ENCODE peak calls at places on chromosomes 7 and 10, in nine cellular contexts. F is lung, C is Peyer's patch, Q is cardiac muscle cell, O is HCT116, T is neural progenitor cell, Y is GM12878, X is sigmoid colon, E is lower lobe of right lung. U is an unnamed sample. For H3K36me3 and H3K4me1, the result is how much of the 10 kb centered on the place peaks cover.

GRCh38 chr10:127534074-127534473 is 15.0 kb upstream of the NPS start:
- DNase-seq in Y (no peak), X (no peak), T (no peak), F (no peak), Q (no peak), O (no peak), C (no peak), E (no peak), U (no peak)

GRCh38 chr10:30818010-30818660 is 188.6 kb upstream of the LYZL2 start:
- DNase-seq in F (peak), O (no peak), X (peak), Q (peak), E (peak), C (no peak), T (no peak), Y (no peak), U (no peak)

GRCh38 chr7:122618603-122619189 is 80.2 kb downstream of the RNF133 start:
- DNase-seq in X (no peak), Q (no peak), F (no peak), Y (no peak), E (no peak), O (no peak), T (no peak), C (no peak), U (no peak)

GRCh38 chr10:119306514-119306951 is 99.2 kb downstream of the GRK5 start:
- DNase-seq in Y (peak), T (no peak), Q (no peak), E (no peak), F (no peak), O (no peak), X (no peak), C (no peak), U (no peak)

GRCh38 chr10:24132741-24133140 is 76.2 kb upstream of the KIAA1217 start:
- DNase-seq in X (no peak), Y (no peak), C (no peak), F (no peak), O (no peak), Q (peak), E (no peak), T (no peak), U (no peak)

GRCh38 chr7:35617076-35617475 is 77.9 kb downstream of the HERPUD2 start:
- DNase-seq in C (no peak), Q (peak), O (no peak), F (no peak), Y (no peak), T (no peak), E (no peak), X (no peak), U (no peak)

GRCh38 chr10:32616438-32616837 is 170.5 kb downstream of the CCDC7 start:
- DNase-seq in Q (no peak), T (no peak), Y (no peak), F (no peak), C (no peak), E (no peak), X (no peak), O (no peak), U (no peak)

GRCh38 chr10:17109475-17110207 is 20.0 kb downstream of the CUBN start:
- DNase-seq in X (no peak), F (no peak), C (no peak), Y (no peak), O (peak), Q (peak), E (no peak), T (no peak), U (no peak)

GRCh38 chr10:22253578-22253882 is 35.7 kb upstream of the EBLN1 start:
- DNase-seq in O (no peak), C (peak), F (peak), T (peak), Q (peak), E (peak), Y (no peak), X (no peak), U (no peak)

GRCh38 chr10:14063531-14064317 is 267.0 kb downstream of the FRMD4A start:
- DNase-seq in C (no peak), O (no peak), Q (peak), E (no peak), Y (no peak), T (no peak), X (peak), F (peak), U (no peak)

GRCh38 chr7:18550574-18550973 is 55.0 kb downstream of the HDAC9 start:
- DNase-seq in C (no peak), O (no peak), T (no peak), E (no peak), F (no peak), Q (no peak), Y (no peak), X (no peak), U (no peak)

GRCh38 chr10:113907166-113907565 is 52.7 kb downstream of the NHLRC2 start:
- DNase-seq in Q (peak), E (no peak), T (no peak), C (no peak), F (no peak), Y (no peak), O (no peak), X (no peak), U (no peak)

GRCh38 chr7:17626215-17626614 is 314.1 kb downstream of the SNX13 start:
- DNase-seq in Y (no peak), X (no peak), F (no peak), T (no peak), C (no peak), Q (no peak), E (no peak), O (no peak), U (no peak)

GRCh38 chr7:121276276-121276675 is 52.5 kb upstream of the WNT16 start:
- DNase-seq in Q (no peak), O (no peak), Y (no peak), T (no peak), F (no peak), X (no peak), C (no peak), E (no peak), U (no peak)

GRCh38 chr10:126062132-126063032 is 166.0 kb downstream of the FANK1 start:
- DNase-seq in C (no peak), O (peak), F (peak), Y (no peak), E (peak), X (peak), Q (peak), T (no peak), U (peak)

GRCh38 chr10:113496124-113496523 is 56.7 kb upstream of the HABP2 start:
- DNase-seq in C (no peak), E (no peak), Q (no peak), O (no peak), T (no peak), Y (no peak), X (no peak), F (no peak), U (no peak)

GRCh38 chr10:99983280-99983988 is 26.3 kb downstream of the DNMBP start:
- DNase-seq in O (no peak), Q (peak), T (no peak), C (peak), Y (peak), X (no peak), F (no peak), E (no peak), U (no peak)

GRCh38 chr10:70162892-70163201 is 7.5 kb downstream of the SAR1A start:
- DNase-seq in F (no peak), O (no peak), Q (no peak), E (no peak), C (no peak), Y (peak), X (no peak), T (no peak), U (no peak)

GRCh38 chr7:17402628-17403278 is 104.3 kb downstream of the AHR start:
- DNase-seq in X (no peak), E (no peak), F (no peak), C (no peak), Q (peak), Y (peak), O (no peak), T (no peak), U (no peak)

GRCh38 chr7:142177869-142178268 is 66.4 kb downstream of the MGAM2 start:
- DNase-seq in X (no peak), C (no peak), Q (no peak), F (no peak), T (no peak), O (no peak), Y (no peak), E (no peak), U (no peak)

GRCh38 chr7:130278892-130279690 is 12.4 kb downstream of the CPA2 start:
- DNase-seq in T (no peak), F (no peak), O (no peak), Q (peak), C (no peak), E (no peak), X (no peak), Y (no peak), U (no peak)

GRCh38 chr10:125017547-125018298 is 75.8 kb downstream of the ZRANB1 start:
- DNase-seq in O (no peak), T (peak), X (no peak), E (no peak), Q (no peak), Y (no peak), C (no peak), F (no peak), U (no peak)

GRCh38 chr10:116756277-116756676 is 13.9 kb upstream of the HSPA12A start:
- DNase-seq in C (no peak), F (no peak), X (peak), Y (no peak), Q (peak), E (no peak), O (no peak), T (no peak), U (no peak)

GRCh38 chr10:80484677-80485409 is 30.7 kb downstream of the TSPAN14 start:
- DNase-seq in X (no peak), F (no peak), E (no peak), Y (no peak), Q (no peak), T (no peak), C (no peak), O (no peak), U (no peak)

GRCh38 chr7:31059551-31059950 is 7.4 kb downstream of the ADCYAP1R1 start:
- DNase-seq in E (no peak), Y (no peak), T (peak), X (peak), Q (no peak), F (no peak), O (no peak), C (no peak), U (no peak)

GRCh38 chr10:107031981-107032699 is 132.4 kb downstream of the SORCS1 start:
- DNase-seq in O (no peak), T (no peak), Q (no peak), Y (no peak), E (no peak), X (no peak), C (no peak), F (no peak), U (no peak)

GRCh38 chr7:37916673-37917660 is at the start of gene SFRP4:
- DNase-seq in C (peak), T (peak), Y (no peak), Q (peak), X (peak), F (peak), E (peak), O (peak), U (no peak)

GRCh38 chr10:57098146-57098545 is 737.1 kb upstream of the ZWINT start:
- DNase-seq in E (no peak), Q (no peak), O (no peak), T (no peak), C (no peak), F (no peak), Y (no peak), X (no peak), U (no peak)

GRCh38 chr10:34299105-34299611 is 515.9 kb downstream of the PARD3 start:
- DNase-seq in E (no peak), F (no peak), Y (no peak), O (no peak), Q (peak), C (no peak), T (no peak), X (no peak), U (no peak)

GRCh38 chr7:46781901-46782439 is 799.9 kb downstream of the TNS3 start:
- DNase-seq in Q (no peak), C (no peak), E (no peak), T (no peak), X (no peak), O (no peak), F (no peak), Y (no peak), U (no peak)

DNA sequence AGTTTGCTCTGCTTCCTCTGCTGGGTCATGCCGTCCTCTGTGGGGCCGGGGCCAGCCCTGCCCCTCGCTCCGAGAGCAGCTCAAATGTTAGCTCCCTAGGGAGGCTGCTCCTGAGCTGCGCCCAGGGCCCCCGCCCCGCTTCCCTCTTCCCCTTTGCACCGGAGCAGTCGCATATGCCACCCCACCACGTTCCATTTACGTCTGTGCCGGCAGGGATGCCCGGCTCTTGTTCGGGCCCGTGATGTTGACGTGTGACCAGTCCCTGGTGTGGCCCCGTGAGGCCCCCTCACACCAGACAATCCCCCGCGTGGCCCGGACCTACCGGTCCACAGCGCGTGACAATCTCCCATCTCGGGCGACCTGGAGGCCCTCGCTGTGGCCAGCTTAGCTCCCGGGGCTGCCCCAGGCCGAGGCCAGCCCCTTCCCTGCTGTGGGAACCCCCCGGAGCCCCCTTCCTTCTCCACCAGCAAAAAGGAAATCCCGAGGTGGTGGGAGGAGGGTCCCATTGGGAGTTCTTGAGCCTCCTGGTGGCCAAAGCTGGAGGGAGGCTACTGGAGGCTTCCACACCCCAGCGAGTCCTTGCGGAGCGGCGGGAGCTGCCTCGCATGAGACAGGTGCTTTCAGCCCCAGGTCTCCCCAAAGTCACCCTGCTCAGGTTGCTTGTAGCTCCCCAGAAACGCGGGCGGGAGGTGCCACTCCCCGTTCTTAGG is 15.2 kb downstream of the FAM20C start:
- DNase-seq in C (no peak), Y (no peak), F (no peak), E (no peak), X (no peak), Q (no peak), T (peak), O (no peak), U (no peak)
- TF ChIP-seq CTCF in C (no peak), Y (no peak), F (no peak), E (no peak), X (no peak), Q (peak), T (peak), O (no peak), U (peak)

GRCh38 chr7:28580626-28581025 is 168.3 kb downstream of the CREB5 start:
- DNase-seq in O (no peak), X (no peak), Y (no peak), F (no peak), Q (no peak), T (no peak), E (no peak), C (no peak), U (no peak)
- H3K36me3 ChIP-seq in O (under half), X (under half), Y (under half), F (under half), Q (under half), T (under half), E (under half), C (under half), U (under half)

GRCh38 chr7:2299853-2300512 is 14.3 kb downstream of the SNX8 start:
- DNase-seq in C (no peak), Y (no peak), T (no peak), E (no peak), X (no peak), F (no peak), Q (no peak), O (no peak), U (no peak)
- H3K4me1 ChIP-seq in C (under half), Y (under half), T (under half), E (under half), X (under half), F (under half), Q (under half), O (under half), U (under half)

GRCh38 chr10:102906507-102906906 is 11.6 kb upstream of the CNNM2 start:
- DNase-seq in Q (no peak), X (no peak), E (no peak), Y (no peak), T (no peak), F (no peak), O (no peak), C (no peak), U (no peak)

DNA sequence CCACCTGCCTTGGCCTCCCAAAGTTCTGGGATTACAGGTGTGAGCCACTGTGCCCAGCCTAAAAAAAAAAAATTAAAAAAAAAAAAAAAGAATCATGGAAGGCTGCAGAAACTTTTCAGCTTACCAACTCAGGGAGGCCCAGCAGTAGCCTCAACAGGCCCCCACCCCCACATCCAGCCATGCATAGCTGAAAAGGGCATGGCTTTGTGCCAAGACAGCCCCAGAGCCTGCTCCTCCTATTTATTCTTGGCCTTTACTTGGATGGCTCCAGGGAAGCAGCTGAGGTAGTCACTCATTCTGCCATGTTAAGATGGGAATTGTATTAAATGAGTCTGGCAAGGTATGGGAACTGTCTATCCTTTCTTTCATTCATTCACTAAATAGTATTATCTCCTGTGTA is 13.8 kb upstream of the CNNM2 start:
- DNase-seq in X (no peak), T (no peak), Q (no peak), Y (no peak), F (no peak), O (no peak), E (no peak), C (no peak), U (no peak)
- TF ChIP-seq CTCF in X (no peak), T (no peak), Q (no peak), Y (no peak), F (no peak), O (no peak), E (no peak), C (no peak), U (no peak)

GRCh38 chr7:5361446-5362155 is 62.0 kb downstream of the TNRC18 start:
- DNase-seq in O (no peak), T (no peak), Q (no peak), Y (no peak), F (no peak), X (no peak), E (no peak), C (no peak), U (peak)

GRCh38 chr7:5363729-5364128 is 59.9 kb downstream of the TNRC18 start:
- DNase-seq in O (no peak), Q (no peak), T (no peak), E (no peak), C (no peak), F (no peak), Y (no peak), X (no peak), U (no peak)

GRCh38 chr7:5360451-5360850 is 63.2 kb downstream of the TNRC18 start:
- DNase-seq in Q (no peak), E (no peak), Y (no peak), T (no peak), C (no peak), F (no peak), O (no peak), X (peak), U (no peak)

GRCh38 chr7:5360971-5361370 is 62.7 kb downstream of the TNRC18 start:
- DNase-seq in E (no peak), Y (no peak), T (no peak), O (no peak), C (no peak), Q (no peak), X (no peak), F (no peak), U (peak)

GRCh38 chr7:5362466-5362865 is 61.2 kb downstream of the TNRC18 start:
- DNase-seq in X (no peak), C (no peak), Q (no peak), E (no peak), O (no peak), T (no peak), F (no peak), Y (no peak), U (peak)
- H3K36me3 ChIP-seq in X (under half), C (under half), Q (under half), E (half or more), O (under half), T (under half), F (under half), Y (under half), U (half or more)

DNA sequence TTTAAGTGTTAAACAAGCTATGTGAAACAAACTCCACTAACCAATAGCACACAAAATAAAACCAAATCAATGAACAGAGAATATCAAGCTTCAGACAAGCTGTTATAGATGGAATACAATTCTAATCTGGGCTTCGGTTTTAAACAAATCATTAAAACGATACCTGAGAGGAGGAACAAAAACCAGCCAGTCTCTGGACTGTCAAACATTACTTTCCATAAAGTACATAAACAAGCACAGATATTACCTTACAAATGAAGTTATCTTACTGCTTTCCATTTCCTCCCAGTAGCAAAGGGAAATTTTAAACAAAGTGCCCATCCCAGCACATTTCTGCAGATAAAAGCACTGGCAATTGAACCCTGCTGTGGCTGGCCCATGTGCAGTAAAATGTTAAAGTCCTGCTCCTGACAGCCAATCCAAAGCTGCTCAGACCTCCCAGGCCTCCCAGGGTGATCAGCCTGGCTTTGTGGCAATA is 128.0 kb downstream of the NRCAM start:
- DNase-seq in X (no peak), E (no peak), C (no peak), O (no peak), Y (peak), T (peak), Q (no peak), F (no peak), U (no peak)
- H3K4me1 ChIP-seq in X (under half), E (under half), C (under half), O (under half), Y (under half), T (half or more), Q (under half), F (under half), U (under half)

U was measured in RWPE2.